ENCODE peak calls at places on chromosome 22, in four cellular contexts. One of them, this sample, is unnamed.

GRCh38 chr22:25159028-25159427 is 40.6 kb upstream of the CRYBB3 start:
- DNase-seq in pancreas: no peak
- DNase-seq in AG09319: no peak
- DNase-seq in progenitor cell of endocrine pancreas: no peak
- DNase-seq in this sample: no peak

GRCh38 chr22:17903564-17904295 is 120.6 kb downstream of the MICAL3 start:
- DNase-seq in pancreas: no peak
- DNase-seq in AG09319: no peak
- DNase-seq in progenitor cell of endocrine pancreas: no peak
- DNase-seq in this sample: no peak

GRCh38 chr22:22403771-22404170 is 104.8 kb downstream of the ZNF280B start:
- DNase-seq in pancreas: no peak
- DNase-seq in AG09319: no peak
- DNase-seq in progenitor cell of endocrine pancreas: no peak
- DNase-seq in this sample: no peak

GRCh38 chr22:38114484-38115398 is 4.3 kb upstream of the BAIAP2L2 start:
- DNase-seq in pancreas: peak; percentile 86
- DNase-seq in AG09319: peak; percentile 54
- DNase-seq in progenitor cell of endocrine pancreas: peak; percentile 84
- DNase-seq in this sample: peak; percentile 74

GRCh38 chr22:35021166-35021565 is 44.8 kb upstream of the ISX start:
- DNase-seq in pancreas: no peak
- DNase-seq in AG09319: no peak
- DNase-seq in progenitor cell of endocrine pancreas: no peak
- DNase-seq in this sample: no peak

GRCh38 chr22:27336151-27337090 is 465.1 kb downstream of the MN1 start:
- DNase-seq in pancreas: no peak
- DNase-seq in AG09319: no peak
- DNase-seq in progenitor cell of endocrine pancreas: no peak
- DNase-seq in this sample: no peak

GRCh38 chr22:40753114-40753513 is 66.0 kb downstream of the SLC25A17 start:
- DNase-seq in pancreas: no peak
- DNase-seq in AG09319: no peak
- DNase-seq in progenitor cell of endocrine pancreas: no peak
- DNase-seq in this sample: no peak

GRCh38 chr22:39068033-39068785 is 8.9 kb upstream of the APOBEC3G start:
- DNase-seq in pancreas: no peak
- DNase-seq in AG09319: no peak
- DNase-seq in progenitor cell of endocrine pancreas: no peak
- DNase-seq in this sample: no peak

GRCh38 chr22:43293661-43294392 is 49.3 kb downstream of the SCUBE1 start:
- DNase-seq in pancreas: no peak
- DNase-seq in AG09319: no peak
- DNase-seq in progenitor cell of endocrine pancreas: peak; percentile 23
- DNase-seq in this sample: peak; percentile 79

GRCh38 chr22:43173976-43174720 is 12.8 kb downstream of the TTLL12 start:
- DNase-seq in pancreas: no peak
- DNase-seq in AG09319: no peak
- DNase-seq in progenitor cell of endocrine pancreas: no peak
- DNase-seq in this sample: no peak

GRCh38 chr22:46830001-46830715 is 67.7 kb downstream of the TBC1D22A start:
- DNase-seq in pancreas: no peak
- DNase-seq in AG09319: no peak
- DNase-seq in progenitor cell of endocrine pancreas: no peak
- DNase-seq in this sample: no peak

GRCh38 chr22:47093720-47094119 is 331.3 kb downstream of the TBC1D22A start:
- DNase-seq in pancreas: no peak
- DNase-seq in AG09319: no peak
- DNase-seq in progenitor cell of endocrine pancreas: no peak
- DNase-seq in this sample: no peak

GRCh38 chr22:25437414-25438160 is 126.9 kb upstream of the GRK3 start:
- DNase-seq in pancreas: no peak
- DNase-seq in AG09319: no peak
- DNase-seq in progenitor cell of endocrine pancreas: no peak
- DNase-seq in this sample: no peak

GRCh38 chr22:35454416-35455054 is 54.6 kb downstream of the MCM5 start:
- DNase-seq in pancreas: no peak
- DNase-seq in AG09319: no peak
- DNase-seq in progenitor cell of endocrine pancreas: no peak
- DNase-seq in this sample: no peak

GRCh38 chr22:18103527-18104269 is 6.9 kb upstream of the TUBA8 start:
- DNase-seq in pancreas: no peak
- DNase-seq in AG09319: no peak
- DNase-seq in progenitor cell of endocrine pancreas: no peak
- DNase-seq in this sample: no peak

GRCh38 chr22:38050720-38051119 is 6.5 kb upstream of the PICK1 start:
- DNase-seq in pancreas: no peak
- DNase-seq in AG09319: no peak
- DNase-seq in progenitor cell of endocrine pancreas: no peak
- DNase-seq in this sample: no peak

GRCh38 chr22:17838180-17838865 is 64.1 kb upstream of the BID start:
- DNase-seq in pancreas: no peak
- DNase-seq in AG09319: no peak
- DNase-seq in progenitor cell of endocrine pancreas: no peak
- DNase-seq in this sample: no peak

GRCh38 chr22:27135582-27135981 is 478.2 kb downstream of the MIAT start:
- DNase-seq in pancreas: no peak
- DNase-seq in AG09319: no peak
- DNase-seq in progenitor cell of endocrine pancreas: no peak
- DNase-seq in this sample: no peak

GRCh38 chr22:40043086-40043485 is 48.3 kb downstream of the FAM83F start:
- DNase-seq in pancreas: peak; percentile 61
- DNase-seq in AG09319: peak; percentile 29
- DNase-seq in progenitor cell of endocrine pancreas: no peak
- DNase-seq in this sample: no peak

GRCh38 chr22:39532215-39533071 is at the start of gene RPS19BP1:
- DNase-seq in pancreas: peak; percentile 99
- DNase-seq in AG09319: peak; percentile 98
- DNase-seq in progenitor cell of endocrine pancreas: peak; percentile 97
- DNase-seq in this sample: peak; percentile 95

GRCh38 chr22:22085702-22086500 is 103.3 kb upstream of the TOP3B start:
- DNase-seq in pancreas: no peak
- DNase-seq in AG09319: no peak
- DNase-seq in progenitor cell of endocrine pancreas: no peak
- DNase-seq in this sample: peak; percentile 94

GRCh38 chr22:43432883-43433415 is 21.1 kb downstream of the MPPED1 start:
- DNase-seq in pancreas: no peak
- DNase-seq in AG09319: no peak
- DNase-seq in progenitor cell of endocrine pancreas: no peak
- DNase-seq in this sample: no peak

GRCh38 chr22:42172385-42173172 is 42.0 kb upstream of the CYP2D6 start:
- DNase-seq in pancreas: no peak
- DNase-seq in AG09319: no peak
- DNase-seq in progenitor cell of endocrine pancreas: no peak
- DNase-seq in this sample: no peak

GRCh38 chr22:42171417-42171816 is 40.8 kb upstream of the CYP2D6 start:
- DNase-seq in pancreas: no peak
- DNase-seq in AG09319: no peak
- DNase-seq in progenitor cell of endocrine pancreas: no peak
- DNase-seq in this sample: no peak

GRCh38 chr22:42171946-42172345 is 41.3 kb upstream of the CYP2D6 start:
- DNase-seq in pancreas: no peak
- DNase-seq in AG09319: no peak
- DNase-seq in progenitor cell of endocrine pancreas: no peak
- DNase-seq in this sample: no peak

GRCh38 chr22:42174062-42174461 is 43.5 kb upstream of the CYP2D6 start:
- DNase-seq in pancreas: no peak
- DNase-seq in AG09319: no peak
- DNase-seq in progenitor cell of endocrine pancreas: no peak
- DNase-seq in this sample: no peak

DNA sequence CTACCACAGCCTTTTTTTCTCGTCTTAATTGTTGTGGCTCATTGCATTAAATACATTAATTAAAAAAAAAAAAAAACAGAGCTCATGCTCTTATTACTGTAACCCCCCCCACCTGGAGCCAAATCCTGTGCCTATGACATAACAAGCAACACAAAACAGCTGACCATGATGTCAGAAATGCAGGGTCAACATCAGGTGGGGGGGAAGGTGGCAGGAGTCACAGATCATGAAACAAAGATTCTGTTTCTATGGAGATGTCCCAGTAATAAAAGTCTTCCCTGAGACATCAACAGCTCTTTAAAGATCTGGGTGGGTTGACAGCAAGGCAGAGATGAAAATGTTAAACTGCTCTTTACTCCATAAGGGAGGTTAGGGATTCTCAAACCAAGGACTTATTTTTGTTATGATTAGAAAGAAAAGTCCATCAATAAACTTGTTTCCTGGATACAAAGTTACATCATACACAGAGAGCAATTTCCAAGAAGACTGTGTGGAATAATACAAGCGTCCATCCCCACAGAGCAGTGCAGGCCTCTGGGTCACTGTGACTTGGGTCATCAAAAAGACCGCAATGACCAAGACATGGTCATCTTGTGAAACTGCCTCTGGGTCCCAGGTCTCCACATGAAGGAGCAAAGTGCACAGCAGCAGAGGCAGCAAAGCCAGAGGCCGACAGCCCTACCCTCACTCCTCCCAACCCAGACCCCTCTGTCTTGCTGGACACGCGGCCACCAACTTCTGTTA is 42.7 kb upstream of the CYP2D6 start:
- DNase-seq in pancreas: no peak
- DNase-seq in AG09319: no peak
- DNase-seq in progenitor cell of endocrine pancreas: no peak
- DNase-seq in this sample: no peak
- TF ChIP-seq CTCF in pancreas: no peak
- TF ChIP-seq CTCF in AG09319: no peak
- TF ChIP-seq CTCF in progenitor cell of endocrine pancreas: no peak
- TF ChIP-seq CTCF in this sample: no peak

DNA sequence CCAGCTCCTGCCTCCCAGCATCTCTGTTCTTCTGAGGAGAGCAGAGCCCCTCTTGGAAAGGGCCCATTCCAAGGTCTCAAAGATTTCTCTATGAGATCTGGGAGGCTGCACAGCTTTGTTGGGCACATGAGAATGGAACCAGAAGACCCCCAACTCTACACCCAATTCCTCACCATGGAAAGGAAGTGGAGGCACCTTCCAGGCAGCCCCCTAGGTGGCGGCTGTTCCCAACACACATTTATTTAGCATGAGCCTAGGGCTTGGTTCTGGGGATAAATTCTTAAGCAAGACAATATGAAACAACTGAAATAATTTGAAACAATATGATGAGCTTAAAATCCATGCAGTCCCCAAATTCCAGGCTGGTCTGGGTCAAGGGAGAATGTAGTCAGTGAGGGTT is 100.4 kb downstream of the TIMP3 start:
- DNase-seq in pancreas: no peak
- DNase-seq in AG09319: no peak
- DNase-seq in progenitor cell of endocrine pancreas: no peak
- DNase-seq in this sample: no peak
- TF ChIP-seq CTCF in pancreas: no peak
- TF ChIP-seq CTCF in AG09319: no peak
- TF ChIP-seq CTCF in progenitor cell of endocrine pancreas: peak; percentile 23
- TF ChIP-seq CTCF in this sample: no peak

DNA sequence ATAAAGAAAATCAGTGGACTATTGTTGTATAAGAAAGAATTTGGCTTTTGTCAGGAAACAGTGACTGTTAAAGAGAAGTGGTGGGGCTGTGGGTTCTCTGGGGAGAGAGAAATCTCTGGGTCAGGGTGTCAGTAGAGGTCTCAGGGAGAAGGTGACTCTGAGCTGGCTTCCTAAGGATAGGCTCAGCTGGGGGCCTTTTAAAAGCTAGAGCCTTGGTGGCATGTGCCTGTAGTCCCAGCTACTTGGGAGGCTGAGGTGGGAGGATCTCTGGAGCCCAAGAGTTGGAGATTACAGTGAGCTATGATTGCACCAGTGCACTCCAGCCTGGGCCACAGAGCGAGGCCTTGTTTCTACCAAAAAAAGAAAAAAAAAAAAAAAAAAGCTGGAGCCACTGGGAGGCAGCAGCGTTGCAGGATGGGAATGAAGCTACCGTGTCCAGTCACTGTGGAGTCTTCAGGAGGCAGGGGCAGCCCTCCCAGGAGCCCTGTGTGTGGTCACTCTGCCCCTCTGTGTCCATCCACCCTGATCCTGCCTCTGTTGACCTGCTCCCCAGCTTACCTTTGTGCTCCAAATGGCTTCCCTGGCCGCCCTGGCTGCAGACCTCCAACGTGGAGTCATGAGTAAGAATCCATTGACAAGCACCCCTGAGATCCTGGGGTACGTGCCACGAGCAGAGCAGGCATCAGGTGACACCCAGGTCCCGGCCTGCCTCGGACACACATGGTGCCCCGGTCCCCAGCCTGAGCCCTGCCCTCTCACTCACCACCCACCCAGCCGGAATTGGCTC is 5.4 kb upstream of the MIF start:
- DNase-seq in pancreas: no peak
- DNase-seq in AG09319: no peak
- DNase-seq in progenitor cell of endocrine pancreas: no peak
- DNase-seq in this sample: no peak
- TF ChIP-seq CTCF in pancreas: no peak
- TF ChIP-seq CTCF in AG09319: no peak
- TF ChIP-seq CTCF in progenitor cell of endocrine pancreas: no peak
- TF ChIP-seq CTCF in this sample: no peak

GRCh38 chr22:49351761-49352221 is 475.9 kb downstream of the BRD1 start:
- DNase-seq in pancreas: no peak
- DNase-seq in AG09319: no peak
- DNase-seq in progenitor cell of endocrine pancreas: peak; percentile 3
- DNase-seq in this sample: no peak

GRCh38 chr22:49349841-49350381 is 477.8 kb downstream of the BRD1 start:
- DNase-seq in pancreas: no peak
- DNase-seq in AG09319: no peak
- DNase-seq in progenitor cell of endocrine pancreas: no peak
- DNase-seq in this sample: no peak

GRCh38 chr22:49349181-49349835 is 478.4 kb downstream of the BRD1 start:
- DNase-seq in pancreas: no peak
- DNase-seq in AG09319: no peak
- DNase-seq in progenitor cell of endocrine pancreas: no peak
- DNase-seq in this sample: no peak

GRCh38 chr22:49348631-49349030 is 479.0 kb downstream of the BRD1 start:
- DNase-seq in pancreas: no peak
- DNase-seq in AG09319: no peak
- DNase-seq in progenitor cell of endocrine pancreas: no peak
- DNase-seq in this sample: no peak

DNA sequence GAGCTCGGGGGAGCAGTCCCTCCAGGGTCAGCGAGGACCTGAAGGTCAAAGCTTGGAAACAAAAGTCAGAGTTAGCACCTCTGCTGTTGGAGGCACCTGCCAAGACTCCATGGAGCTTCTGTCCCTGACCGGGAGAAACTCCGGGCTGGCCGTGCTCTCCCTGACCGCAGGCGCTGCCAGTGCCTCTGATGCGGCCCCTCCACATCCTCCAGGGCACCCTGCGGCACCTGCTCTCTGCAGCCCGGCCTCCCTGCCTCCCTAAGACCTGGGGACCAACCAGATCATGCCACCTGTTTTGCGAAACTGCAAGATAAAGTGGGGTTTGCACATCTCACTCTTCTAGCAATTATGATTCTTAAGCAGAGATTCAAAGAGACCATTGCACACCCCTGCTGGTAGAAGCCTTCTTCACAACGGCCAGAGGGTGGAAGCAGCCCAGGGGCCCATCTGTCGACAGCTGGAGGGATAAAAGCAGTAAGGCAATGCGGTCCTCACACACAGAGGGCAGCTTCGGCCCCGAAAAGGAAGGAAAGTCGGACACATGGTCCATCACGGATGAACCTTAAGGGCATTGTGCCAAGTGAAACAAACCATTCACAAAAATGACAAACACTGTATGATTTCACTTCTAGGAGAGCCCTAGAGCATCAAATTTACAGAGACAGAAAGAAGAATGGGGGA is 477.1 kb downstream of the BRD1 start:
- DNase-seq in pancreas: no peak
- DNase-seq in AG09319: no peak
- DNase-seq in progenitor cell of endocrine pancreas: no peak
- DNase-seq in this sample: no peak
- TF ChIP-seq CTCF in pancreas: no peak
- TF ChIP-seq CTCF in AG09319: no peak
- TF ChIP-seq CTCF in progenitor cell of endocrine pancreas: no peak
- TF ChIP-seq CTCF in this sample: no peak

This sample was measured in CD14-positive monocyte.